ENCODE peak calls at places on chromosomes 1 and 21, in six cellular contexts. O is suprapubic skin, D is upper lobe of left lung, R is K562, C is A549, F is stomach. J is an unnamed sample.

GRCh38 chr1:20458717-20459116 is 27.3 kb downstream of the CAMK2N1 start:
- DNase-seq in O (no peak), D (no peak), R (no peak), C (no peak), F (no peak), J (no peak)

GRCh38 chr1:92854386-92854785 is 22.5 kb downstream of the RPL5 start:
- DNase-seq in O (no peak), D (no peak), R (no peak), C (no peak), F (no peak), J (peak; percentile 25)

GRCh38 chr1:21384620-21385019 is 55.3 kb upstream of the NBPF3 start:
- DNase-seq in O (no peak), D (no peak), R (peak; percentile 56), C (no peak), F (no peak), J (no peak)

GRCh38 chr1:110309768-110310167 is 29.4 kb upstream of the RBM15 start:
- DNase-seq in O (no peak), D (no peak), R (no peak), C (no peak), F (no peak), J (no peak)

GRCh38 chr1:25650219-25650576 is 33.6 kb downstream of the MAN1C1 start:
- DNase-seq in O (no peak), D (no peak), R (no peak), C (no peak), F (no peak), J (no peak)

GRCh38 chr1:12113433-12114339 is 50.6 kb downstream of the TNFRSF8 start:
- DNase-seq in O (no peak), D (no peak), R (peak; percentile 26), C (no peak), F (no peak), J (no peak)

GRCh38 chr1:15459771-15460719 is 3.5 kb downstream of the CELA2A start:
- DNase-seq in O (no peak), D (no peak), R (no peak), C (no peak), F (no peak), J (no peak)

GRCh38 chr1:54716299-54717047 is 812 bp downstream of the TTC4 start:
- DNase-seq in O (no peak), D (no peak), R (peak; percentile 28), C (no peak), F (no peak), J (no peak)

GRCh38 chr1:40986929-40987328 is 7.4 kb downstream of the CTPS1 start:
- DNase-seq in O (no peak), D (no peak), R (no peak), C (no peak), F (no peak), J (no peak)

GRCh38 chr1:184513421-184513820 is 126.6 kb downstream of the C1orf21 start:
- DNase-seq in O (no peak), D (no peak), R (no peak), C (no peak), F (no peak), J (no peak)

GRCh38 chr1:152347116-152347728 is 12.6 kb downstream of the FLG2 start:
- DNase-seq in O (no peak), D (no peak), R (peak; percentile 70), C (peak; percentile 67), F (no peak), J (no peak)

GRCh38 chr1:206912445-206913095 is 9.2 kb downstream of the FCMR start:
- DNase-seq in O (no peak), D (no peak), R (peak; percentile 89), C (peak; percentile 77), F (peak; percentile 75), J (peak; percentile 77)

GRCh38 chr1:54462597-54463258 is 56.5 kb upstream of the SSBP3 start:
- DNase-seq in O (peak; percentile 45), D (no peak), R (no peak), C (no peak), F (no peak), J (no peak)

GRCh38 chr1:202615501-202616354 is 94.5 kb downstream of the SYT2 start:
- DNase-seq in O (no peak), D (no peak), R (no peak), C (no peak), F (no peak), J (peak; percentile 28)

GRCh38 chr1:238951809-238952208 is 434.6 kb upstream of the CHRM3 start:
- DNase-seq in O (no peak), D (no peak), R (no peak), C (peak; percentile 10), F (peak; percentile 29), J (no peak)

GRCh38 chr1:171127481-171127880 is 36.8 kb downstream of the FMO3 start:
- DNase-seq in O (no peak), D (no peak), R (no peak), C (no peak), F (no peak), J (no peak)

GRCh38 chr1:214957330-214958137 is 125.0 kb upstream of the KCNK2 start:
- DNase-seq in O (no peak), D (no peak), R (no peak), C (peak; percentile 57), F (no peak), J (no peak)

GRCh38 chr21:29449306-29449940 is 150.7 kb downstream of the BACH1 start:
- DNase-seq in O (no peak), D (no peak), R (no peak), C (no peak), F (no peak), J (no peak)

GRCh38 chr1:78730053-78730452 is 80.4 kb downstream of the IFI44 start:
- DNase-seq in O (no peak), D (no peak), R (no peak), C (no peak), F (no peak), J (no peak)

GRCh38 chr1:157849229-157849875 is 7.7 kb upstream of the CD5L start:
- DNase-seq in O (no peak), D (no peak), R (no peak), C (no peak), F (no peak), J (no peak)

GRCh38 chr1:173084292-173084691 is 33.6 kb upstream of the TNFSF18 start:
- DNase-seq in O (no peak), D (no peak), R (no peak), C (no peak), F (no peak), J (no peak)

DNA sequence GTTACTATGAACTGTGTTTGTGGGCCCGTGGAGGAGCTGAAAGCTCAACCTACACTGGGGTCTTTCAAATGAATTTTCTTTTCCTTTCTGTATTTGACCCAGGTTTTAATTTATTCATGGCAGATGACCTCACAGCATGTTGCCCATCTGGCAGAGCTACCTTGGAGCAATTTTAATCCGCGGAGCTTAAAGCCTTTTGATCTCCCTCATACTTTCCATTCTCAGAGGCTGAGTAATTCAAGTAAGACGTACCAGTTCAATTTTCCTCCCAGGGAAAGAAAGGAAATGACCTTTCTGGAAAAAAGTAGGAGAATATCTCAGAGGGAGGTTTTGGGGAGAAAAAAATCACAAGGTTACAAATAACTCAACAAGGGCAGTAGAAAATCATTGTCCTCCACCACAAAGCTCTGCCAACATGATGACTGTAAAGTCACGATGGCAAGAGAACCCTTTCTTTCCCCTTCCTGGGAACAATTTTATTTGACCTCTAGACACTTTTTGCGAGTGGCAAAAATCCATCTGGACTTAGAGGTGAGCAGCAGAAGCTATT is 21.6 kb upstream of the PCP4 start:
- DNase-seq in O (no peak), D (no peak), R (no peak), C (no peak), F (no peak), J (no peak)
- TF ChIP-seq EP300 in O (no peak), D (no peak), R (no peak), C (no peak), F (no peak), J (no peak)

GRCh38 chr1:116205941-116206679 is 94.9 kb downstream of the MAB21L3 start:
- DNase-seq in O (no peak), D (no peak), R (no peak), C (no peak), F (no peak), J (no peak)

GRCh38 chr1:116203936-116204335 is 92.7 kb downstream of the MAB21L3 start:
- DNase-seq in O (no peak), D (no peak), R (no peak), C (no peak), F (no peak), J (no peak)

GRCh38 chr1:116207126-116207735 is 96.0 kb downstream of the MAB21L3 start:
- DNase-seq in O (no peak), D (no peak), R (no peak), C (no peak), F (no peak), J (no peak)

GRCh38 chr1:116201921-116202320 is 90.7 kb downstream of the MAB21L3 start:
- DNase-seq in O (no peak), D (no peak), R (no peak), C (no peak), F (no peak), J (no peak)

GRCh38 chr1:116203192-116203723 is 92.1 kb downstream of the MAB21L3 start:
- DNase-seq in O (no peak), D (no peak), R (no peak), C (no peak), F (peak; percentile 50), J (no peak)
- TF ChIP-seq CTCF in O (no peak), D (no peak), R (peak; percentile 47), C (no peak), F (no peak), J (no peak)

DNA sequence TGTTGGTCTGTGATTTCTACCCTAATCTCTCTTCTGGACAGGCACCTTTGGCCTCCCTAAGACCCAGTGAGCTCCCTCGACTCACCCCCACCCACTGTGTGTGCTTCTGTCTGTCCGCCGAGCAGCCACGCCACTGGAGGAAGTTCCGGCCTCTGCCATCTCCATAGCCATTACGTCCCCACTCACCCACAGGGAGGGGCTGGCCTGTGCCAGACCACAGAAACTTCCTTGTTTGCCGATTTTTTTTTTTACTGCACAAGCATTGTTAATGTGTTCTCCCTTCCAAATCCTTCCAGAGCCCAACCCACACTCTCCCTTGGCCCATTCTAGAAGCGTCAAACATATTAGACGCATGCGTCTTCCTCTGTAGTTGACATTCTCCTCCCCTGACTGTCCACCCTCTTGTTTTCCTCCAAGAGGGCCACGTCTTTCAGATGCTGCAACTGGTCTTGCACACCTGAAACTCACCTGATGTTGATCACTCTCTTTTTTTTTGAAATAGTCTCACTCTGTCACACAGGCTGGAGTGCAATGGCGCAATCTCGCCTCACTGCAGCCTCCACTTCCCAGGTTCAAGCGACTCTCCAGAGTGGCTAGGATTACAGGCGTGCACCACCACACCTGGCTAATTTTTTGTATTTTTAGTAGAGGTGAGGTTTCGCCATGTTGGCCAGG is 72.3 kb downstream of the EVA1C start:
- DNase-seq in O (no peak), D (no peak), R (no peak), C (no peak), F (peak; percentile 71), J (peak; percentile 74)
- TF ChIP-seq EP300 in O (no peak), D (no peak), R (no peak), C (no peak), F (no peak), J (no peak)

DNA sequence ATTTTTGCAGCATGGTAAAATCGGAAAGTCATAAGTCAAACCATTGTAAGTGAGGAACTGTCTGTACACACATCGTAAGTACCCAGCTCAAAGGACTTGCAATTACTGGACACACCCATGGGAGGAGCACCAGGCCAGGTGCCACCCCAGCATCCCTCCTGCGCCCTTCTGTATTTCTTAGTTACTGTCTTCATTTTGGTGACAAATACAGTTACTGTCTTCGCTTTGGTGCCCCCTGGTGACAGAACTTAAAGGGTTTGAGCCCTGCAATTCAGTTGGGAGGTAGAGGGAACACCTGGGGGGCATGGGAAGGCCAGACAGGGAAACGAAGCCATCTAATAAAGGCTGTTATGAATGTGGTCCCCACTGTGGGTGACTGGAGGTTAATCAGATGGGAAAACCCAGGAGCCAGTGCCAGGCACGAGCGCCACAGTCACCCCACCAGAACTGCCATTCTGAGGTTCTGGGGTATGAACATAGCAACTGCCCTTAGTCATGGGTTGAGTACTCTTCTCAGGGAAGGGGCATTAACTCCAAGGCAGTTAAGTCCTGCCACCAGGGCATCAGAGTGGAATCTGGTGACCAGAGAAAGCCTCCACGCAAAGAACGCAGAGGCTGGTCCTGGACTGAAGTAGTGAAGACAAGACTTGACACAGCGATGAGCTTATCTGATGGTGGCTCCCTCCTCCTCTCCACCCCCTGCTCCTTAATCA is 612.9 kb downstream of the PTPRU start:
- DNase-seq in O (no peak), D (no peak), R (peak; percentile 56), C (peak; percentile 45), F (peak; percentile 33), J (peak; percentile 28)
- TF ChIP-seq CTCF in O (no peak), D (peak; percentile 28), R (peak; percentile 63), C (peak; percentile 29), F (no peak), J (peak; percentile 47)